ENCODE peak calls at places on chromosome 21, in four cellular contexts. S, K, G and B are unnamed samples.

GRCh38 chr21:43810505-43811261 is 21.3 kb downstream of the RRP1 start:
- DNase-seq in K (peak; percentile 75), G (peak; percentile 78), S (peak; percentile 96), B (peak; percentile 44)

GRCh38 chr21:44643911-44644310 is 2.3 kb upstream of the KRTAP10-11 start:
- DNase-seq in K (no peak), S (no peak), G (no peak), B (no peak)

GRCh38 chr21:44003307-44003966 is 8.7 kb upstream of the TRAPPC10 start:
- DNase-seq in G (no peak), K (no peak), S (no peak), B (no peak)

GRCh38 chr21:39373634-39374033 is 24.7 kb upstream of the HMGN1 start:
- DNase-seq in S (no peak), G (no peak), K (peak; percentile 62), B (peak; percentile 47)

GRCh38 chr21:15210235-15210678 is 145.5 kb upstream of the NRIP1 start:
- DNase-seq in K (peak; percentile 92), G (peak; percentile 55), S (peak; percentile 38), B (no peak)

GRCh38 chr21:32548978-32549377 is 36.3 kb downstream of the TCP10L start:
- DNase-seq in S (no peak), K (no peak), G (no peak), B (no peak)

GRCh38 chr21:28822882-28823335 is 169.8 kb downstream of the LTN1 start:
- DNase-seq in K (peak; percentile 3), G (no peak), S (no peak), B (peak; percentile 21)

GRCh38 chr21:45336870-45337269 is 49.2 kb upstream of the POFUT2 start:
- DNase-seq in S (no peak), G (no peak), K (no peak), B (peak; percentile 33)

GRCh38 chr21:32256873-32257620 is 21.8 kb downstream of the MIS18A start:
- DNase-seq in G (peak; percentile 18), S (no peak), K (no peak), B (peak; percentile 91)

GRCh38 chr21:45392206-45392971 is 12.6 kb upstream of the COL18A1 start:
- DNase-seq in S (no peak), G (no peak), K (no peak), B (no peak)

GRCh38 chr21:25834376-25834775 is 99.6 kb downstream of the GABPA start:
- DNase-seq in K (no peak), S (no peak), G (no peak), B (no peak)

GRCh38 chr21:33399821-33400220 is 3.4 kb upstream of the IFNGR2 start:
- DNase-seq in G (no peak), S (no peak), K (no peak), B (no peak)

GRCh38 chr21:38995071-38995669 is 188.1 kb downstream of the PSMG1 start:
- DNase-seq in S (no peak), K (no peak), G (no peak), B (no peak)

GRCh38 chr21:31554511-31555022 is 104.9 kb upstream of the SOD1 start:
- DNase-seq in K (no peak), G (no peak), S (no peak), B (peak; percentile 5)

GRCh38 chr21:27772816-27773215 is 805.9 kb upstream of the ADAMTS5 start:
- DNase-seq in S (no peak), G (no peak), K (no peak), B (no peak)

GRCh38 chr21:33434770-33435360 is 31.7 kb downstream of the IFNGR2 start:
- DNase-seq in S (peak; percentile 53), G (peak; percentile 30), K (no peak), B (peak; percentile 96)

GRCh38 chr21:44427241-44428120 is 27.8 kb upstream of the LRRC3 start:
- DNase-seq in S (no peak), K (no peak), G (no peak), B (no peak)

GRCh38 chr21:29091032-29091431 is 17.6 kb upstream of the CCT8 start:
- DNase-seq in G (peak; percentile 7), K (no peak), S (no peak), B (peak; percentile 84)

GRCh38 chr21:20739421-20739820 is 258.8 kb upstream of the NCAM2 start:
- DNase-seq in G (no peak), K (no peak), S (peak; percentile 6), B (no peak)
- TF ChIP-seq BHLHE40 in G (no peak), K (no peak), S (no peak), B (no peak)

GRCh38 chr21:42562816-42563215 is 49.2 kb downstream of the SLC37A1 start:
- DNase-seq in S (no peak), K (no peak), G (no peak), B (no peak)
- TF ChIP-seq MAFK in S (no peak), K (no peak), G (no peak), B (no peak)

GRCh38 chr21:46516068-46516467 is 57.4 kb downstream of the DIP2A start:
- DNase-seq in K (no peak), G (no peak), S (no peak), B (no peak)

GRCh38 chr21:46515109-46515508 is 56.4 kb downstream of the DIP2A start:
- DNase-seq in K (no peak), S (no peak), G (no peak), B (peak; percentile 13)

GRCh38 chr21:46517361-46517760 is 58.7 kb downstream of the DIP2A start:
- DNase-seq in G (no peak), K (no peak), S (no peak), B (no peak)

GRCh38 chr21:46518983-46519583 is 60.4 kb downstream of the DIP2A start:
- DNase-seq in K (no peak), S (peak; percentile 57), G (no peak), B (peak; percentile 27)
- TF ChIP-seq BHLHE40 in K (no peak), S (no peak), G (no peak), B (no peak)

GRCh38 chr21:17576080-17576835 is 36.4 kb downstream of the BTG3 start:
- DNase-seq in S (no peak), G (no peak), K (no peak), B (no peak)
- TF ChIP-seq MAFK in S (no peak), G (no peak), K (no peak), B (no peak)

DNA sequence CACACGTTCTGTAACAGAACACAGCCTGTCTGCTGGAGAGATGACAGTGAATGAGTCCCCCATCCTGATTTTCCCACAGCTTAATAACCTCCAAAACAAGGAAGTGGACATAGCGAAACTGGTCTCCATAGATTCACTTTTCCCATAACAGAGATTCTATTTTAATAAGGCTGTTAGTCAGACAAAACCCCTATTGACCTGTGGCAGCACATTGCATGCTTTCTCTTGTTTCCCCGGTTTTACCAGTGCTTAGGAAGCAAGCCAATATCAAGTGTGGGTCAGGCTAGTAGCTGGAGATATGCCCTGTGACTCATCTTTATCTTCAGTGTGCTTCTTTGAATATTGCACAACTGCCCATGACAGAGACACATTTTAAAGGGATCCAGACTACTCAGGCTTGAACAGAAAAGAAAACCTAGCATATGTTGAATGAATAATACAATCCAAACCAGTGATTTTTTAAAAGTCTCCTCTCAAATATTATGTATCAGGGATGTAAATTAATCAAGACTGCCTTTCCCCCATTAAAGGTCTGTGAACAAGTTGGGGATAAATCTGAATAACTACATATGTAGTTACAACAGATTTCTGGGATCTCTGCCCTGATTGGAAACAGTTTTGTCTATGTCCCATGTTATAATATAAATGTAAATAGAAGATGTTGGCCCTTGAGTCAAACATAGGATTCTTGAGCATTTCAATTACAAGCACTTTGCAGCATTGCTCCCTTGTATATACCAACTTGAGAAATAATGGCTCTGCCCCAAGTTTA is 11.9 kb upstream of the CLDN8 start:
- DNase-seq in S (peak; percentile 21), K (no peak), G (no peak), B (peak; percentile 5)
- TF ChIP-seq BHLHE40 in S (peak; percentile 36), K (no peak), G (no peak), B (no peak)

DNA sequence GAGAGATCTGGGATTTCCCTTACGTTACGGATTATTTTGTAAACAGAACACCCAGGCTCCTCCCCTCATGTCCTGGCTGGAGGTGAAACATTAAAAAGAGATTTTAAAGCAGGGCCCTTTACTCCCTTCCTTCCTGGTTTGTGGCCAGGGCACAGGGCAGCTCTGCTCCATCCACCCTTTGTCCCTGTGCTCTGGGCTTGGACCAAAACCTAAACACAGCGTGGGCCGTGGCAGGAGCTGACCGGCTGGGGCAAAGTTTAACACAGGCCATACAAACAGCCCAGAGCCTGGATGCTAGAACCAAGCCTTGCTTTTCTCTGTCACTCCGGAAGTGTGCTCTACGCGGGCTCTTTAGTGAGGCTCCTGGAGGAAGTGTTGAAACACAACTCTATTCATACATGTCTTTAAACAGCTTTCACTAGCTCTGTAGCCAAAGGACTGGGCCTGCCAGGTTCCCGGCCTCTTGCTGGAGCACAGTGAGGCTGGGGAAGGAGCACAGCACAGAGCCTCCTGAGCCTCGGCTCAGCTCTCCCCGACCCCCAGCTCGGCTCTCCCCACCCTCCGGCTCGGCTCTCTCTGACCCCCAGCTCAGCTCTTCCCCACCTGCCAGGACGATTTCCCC is 84.7 kb downstream of the PDE9A start:
- DNase-seq in K (peak; percentile 89), S (no peak), G (no peak), B (no peak)
- TF ChIP-seq MAFK in K (no peak), S (no peak), G (no peak), B (no peak)

GRCh38 chr21:35410123-35410522 is 361.0 kb upstream of the RUNX1 start:
- DNase-seq in G (no peak), S (no peak), K (no peak), B (no peak)
- TF ChIP-seq BHLHE40 in G (no peak), S (no peak), K (no peak), B (no peak)

DNA sequence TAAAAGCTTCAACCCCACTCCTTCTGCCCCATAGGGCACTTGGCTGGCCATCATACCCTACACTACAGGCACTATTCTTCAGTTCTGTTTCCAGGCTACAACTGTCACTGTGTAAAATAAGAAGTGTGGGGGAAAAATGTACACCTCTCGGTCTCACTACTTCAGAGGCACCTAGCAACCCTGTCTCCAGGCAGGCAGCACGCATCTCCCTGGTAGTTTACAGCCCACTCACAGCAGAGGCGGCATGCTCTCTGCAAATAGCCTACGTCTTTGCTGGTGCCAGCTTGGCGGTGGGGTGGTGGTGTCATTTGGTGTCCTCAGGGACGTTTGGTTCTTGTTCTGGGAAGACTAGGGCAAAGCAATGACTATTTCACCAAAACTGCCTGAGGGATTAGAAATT is 48.2 kb upstream of the BTG3 start:
- DNase-seq in G (no peak), K (no peak), S (no peak), B (no peak)
- TF ChIP-seq MAFK in G (no peak), K (no peak), S (no peak), B (no peak)

GRCh38 chr21:42118121-42118795 is 47.1 kb downstream of the UMODL1 start:
- DNase-seq in K (no peak), G (no peak), S (no peak), B (no peak)

GRCh38 chr21:42117229-42118048 is 46.3 kb downstream of the UMODL1 start:
- DNase-seq in K (peak; percentile 38), S (peak; percentile 82), G (peak; percentile 60), B (peak; percentile 81)

GRCh38 chr21:42120904-42121535 is 49.9 kb downstream of the UMODL1 start:
- DNase-seq in S (no peak), K (no peak), G (no peak), B (no peak)

GRCh38 chr21:42120056-42120903 is 49.2 kb downstream of the UMODL1 start:
- DNase-seq in K (peak; percentile 83), S (no peak), G (no peak), B (no peak)

GRCh38 chr21:42118901-42119300 is 47.8 kb downstream of the UMODL1 start:
- DNase-seq in G (no peak), S (no peak), K (no peak), B (peak; percentile 48)
- TF ChIP-seq BHLHE40 in G (no peak), S (no peak), K (no peak), B (no peak)